ENCODE peak calls at places on chromosome 12, in seven cellular contexts. S, G, K, A, O, R and J are unnamed samples.

GRCh38 chr12:23049180-23049579 is 424.2 kb downstream of the ETNK1 start:
- DNase-seq in A (no peak), K (no peak), G (no peak), S (no peak), R (no peak), O (no peak), J (no peak)

GRCh38 chr12:113876160-113876559 is 90.0 kb downstream of the RBM19 start:
- DNase-seq in K (no peak), S (no peak), A (no peak), G (no peak), R (no peak), O (no peak), J (no peak)

GRCh38 chr12:42426733-42427132 is 100.8 kb downstream of the PPHLN1 start:
- DNase-seq in R (no peak), O (no peak), A (no peak), K (no peak), S (no peak), G (no peak), J (no peak)

GRCh38 chr12:108582981-108583770 is 14.7 kb downstream of the TMEM119 start:
- DNase-seq in O (no peak), R (no peak), K (no peak), S (no peak), A (no peak), G (no peak), J (no peak)

GRCh38 chr12:46124132-46124847 is 133.9 kb upstream of the SCAF11 start:
- DNase-seq in A (no peak), S (no peak), K (no peak), G (no peak), R (no peak), O (no peak), J (no peak)

GRCh38 chr12:48969847-48970701 is 1.5 kb downstream of the WNT10B start:
- DNase-seq in A (no peak), G (peak), R (no peak), O (no peak), S (no peak), K (no peak), J (peak)

GRCh38 chr12:39329015-39329414 is 113.9 kb downstream of the KIF21A start:
- DNase-seq in A (no peak), G (no peak), O (no peak), K (no peak), S (no peak), R (no peak), J (no peak)

GRCh38 chr12:20646239-20646827 is 48.8 kb upstream of the SLCO1C1 start:
- DNase-seq in A (no peak), O (no peak), G (no peak), R (no peak), S (no peak), K (peak), J (no peak)